ENCODE peak calls at places on chromosomes 4 and X, in eight cellular contexts. E is NT2/D1; D is fibroblast of pulmonary artery; S is erythroblast; P is GOT3; Y is RWPE2; Q is stimulated activated naive CD4-positive, alpha-beta T cell; L is naive thymus-derived CD8-positive, alpha-beta T cell. I is an unnamed sample.

GRCh38 chr4:145154573-145154972 is 25.8 kb downstream of the OTUD4 start:
- DNase-seq in E (no peak), D (peak), S (peak), P (no peak), Y (no peak), Q (no peak), L (no peak), I (no peak)

GRCh38 chr4:79241846-79242245 is 84.0 kb downstream of the NAA11 start:
- DNase-seq in E (no peak), D (peak), S (peak), P (no peak), Y (no peak), Q (no peak), L (no peak), I (no peak)

GRCh38 chr4:118964891-118965411 is 76.3 kb downstream of the SYNPO2 start:
- DNase-seq in E (no peak), D (peak), S (no peak), P (no peak), Y (no peak), Q (no peak), L (no peak), I (no peak)

GRCh38 chr4:17142232-17142711 is 243.8 kb upstream of the LDB2 start:
- DNase-seq in E (no peak), D (peak), S (no peak), P (no peak), Y (no peak), Q (no peak), L (no peak), I (no peak)

GRCh38 chr4:8334786-8335460 is 65.4 kb downstream of the HTRA3 start:
- DNase-seq in E (no peak), D (no peak), S (no peak), P (no peak), Y (peak), Q (no peak), L (no peak), I (no peak)

GRCh38 chr4:73922766-73923630 is 53.8 kb downstream of the CXCL1 start:
- DNase-seq in E (no peak), D (peak), S (peak), P (no peak), Y (no peak), Q (no peak), L (no peak), I (no peak)

GRCh38 chr4:76634239-76634638 is 199.2 kb downstream of the SHROOM3 start:
- DNase-seq in E (no peak), D (peak), S (no peak), P (no peak), Y (no peak), Q (no peak), L (no peak), I (no peak)

GRCh38 chrX:81304545-81304944 is 102.6 kb downstream of the SH3BGRL start:
- DNase-seq in E (no peak), D (no peak), S (no peak), P (no peak), Y (no peak), Q (no peak), L (no peak), I (no peak)

GRCh38 chr4:145734576-145735329 is 54.8 kb downstream of the C4orf51 start:
- DNase-seq in E (no peak), D (peak), S (no peak), P (peak), Y (peak), Q (no peak), L (no peak), I (peak)

GRCh38 chrX:35040871-35041270 is 98.3 kb downstream of the FAM47B start:
- DNase-seq in E (no peak), D (no peak), S (no peak), P (no peak), Y (no peak), Q (no peak), L (no peak), I (no peak)

GRCh38 chrX:152923599-152923998 is 25.7 kb downstream of the ZNF185 start:
- DNase-seq in E (no peak), D (no peak), S (no peak), P (no peak), Y (no peak), Q (no peak), L (no peak), I (no peak)

GRCh38 chr4:53478671-53479456 is 101.4 kb downstream of the FIP1L1 start:
- DNase-seq in E (no peak), D (peak), S (peak), P (no peak), Y (no peak), Q (no peak), L (no peak), I (no peak)

GRCh38 chr4:145234086-145234694 is 53.8 kb upstream of the OTUD4 start:
- DNase-seq in E (peak), D (peak), S (peak), P (no peak), Y (no peak), Q (no peak), L (peak), I (no peak)

GRCh38 chrX:109384569-109385174 is 97.2 kb downstream of the GUCY2F start:
- DNase-seq in E (peak), D (peak), S (peak), P (no peak), Y (no peak), Q (no peak), L (no peak), I (no peak)

GRCh38 chrX:128518508-128518907 is 466.3 kb upstream of the ACTRT1 start:
- DNase-seq in E (peak), D (peak), S (peak), P (no peak), Y (no peak), Q (no peak), L (no peak), I (no peak)

GRCh38 chrX:44012484-44013096 is 39.4 kb upstream of the NDP start:
- DNase-seq in E (no peak), D (peak), S (no peak), P (peak), Y (peak), Q (no peak), L (no peak), I (peak)

GRCh38 chr4:8304827-8305695 is 35.5 kb downstream of the HTRA3 start:
- DNase-seq in E (no peak), D (no peak), S (no peak), P (no peak), Y (peak), Q (no peak), L (no peak), I (no peak)

GRCh38 chr4:3514221-3514780 is 17.9 kb downstream of the LRPAP1 start:
- DNase-seq in E (no peak), D (no peak), S (no peak), P (no peak), Y (no peak), Q (no peak), L (no peak), I (no peak)

GRCh38 chr4:132605551-132605950 is 543.5 kb upstream of the PCDH10 start:
- DNase-seq in E (no peak), D (no peak), S (no peak), P (no peak), Y (no peak), Q (no peak), L (no peak), I (no peak)

GRCh38 chr4:171966356-171966755 is 153.2 kb downstream of the GALNTL6 start:
- DNase-seq in E (no peak), D (no peak), S (no peak), P (no peak), Y (no peak), Q (no peak), L (no peak), I (no peak)

GRCh38 chrX:9071031-9071650 is 37.2 kb upstream of the FAM9B start:
- DNase-seq in E (no peak), D (peak), S (no peak), P (no peak), Y (no peak), Q (no peak), L (no peak), I (no peak)

GRCh38 chr4:124526760-124527159 is 185.8 kb downstream of the ANKRD50 start:
- DNase-seq in E (no peak), D (no peak), S (no peak), P (no peak), Y (no peak), Q (no peak), L (no peak), I (no peak)

GRCh38 chr4:26337612-26338011 is 16.8 kb downstream of the RBPJ start:
- DNase-seq in E (no peak), D (no peak), S (no peak), P (no peak), Y (no peak), Q (no peak), L (no peak), I (no peak)

GRCh38 chr4:101020956-101021355 is 326.4 kb downstream of the PPP3CA start:
- DNase-seq in E (no peak), D (peak), S (no peak), P (no peak), Y (no peak), Q (no peak), L (peak), I (no peak)

GRCh38 chr4:41108481-41108880 is 105.9 kb downstream of the APBB2 start:
- DNase-seq in E (no peak), D (no peak), S (no peak), P (no peak), Y (no peak), Q (no peak), L (no peak), I (no peak)

GRCh38 chrX:150146271-150146888 is 208.1 kb upstream of the EOLA2 start:
- DNase-seq in E (no peak), D (no peak), S (peak), P (no peak), Y (no peak), Q (no peak), L (no peak), I (no peak)

GRCh38 chr4:5710065-5710961 is 688 bp upstream of the EVC start:
- DNase-seq in E (no peak), D (no peak), S (no peak), P (no peak), Y (no peak), Q (no peak), L (no peak), I (no peak)

GRCh38 chrX:11100281-11101035 is 10.7 kb upstream of the HCCS start:
- DNase-seq in E (peak), D (peak), S (peak), P (no peak), Y (no peak), Q (no peak), L (no peak), I (no peak)

GRCh38 chrX:56764153-56764974 is 35.3 kb downstream of the NBDY start:
- DNase-seq in E (peak), D (peak), S (no peak), P (no peak), Y (no peak), Q (no peak), L (peak), I (no peak)

GRCh38 chr4:38400946-38401345 is 263.1 kb upstream of the KLF3 start:
- DNase-seq in E (no peak), D (no peak), S (no peak), P (no peak), Y (no peak), Q (no peak), L (no peak), I (no peak)

GRCh38 chrX:21806691-21807090 is 32.7 kb upstream of the MBTPS2 start:
- DNase-seq in E (no peak), D (peak), S (no peak), P (no peak), Y (no peak), Q (no peak), L (no peak), I (no peak)